ENCODE peak calls at places on chromosome 18, in ten cellular contexts. One of them, this sample, is unnamed.

GRCh38 chr18:79404567-79404910 is 8.8 kb downstream of the NFATC1 start:
- DNase-seq in WERI-Rb-1: no peak
- DNase-seq in left ventricle myocardium inferior: peak
- DNase-seq in B cell: no peak
- DNase-seq in upper lobe of left lung: peak
- DNase-seq in RWPE1: no peak
- DNase-seq in body of pancreas: no peak
- DNase-seq in stomach: no peak
- DNase-seq in PC-3: peak
- DNase-seq in OCI-LY7: no peak
- DNase-seq in this sample: no peak

GRCh38 chr18:53115876-53116585 is 776.0 kb downstream of the DCC start:
- DNase-seq in WERI-Rb-1: no peak
- DNase-seq in left ventricle myocardium inferior: no peak
- DNase-seq in B cell: no peak
- DNase-seq in upper lobe of left lung: no peak
- DNase-seq in RWPE1: no peak
- DNase-seq in body of pancreas: no peak
- DNase-seq in stomach: no peak
- DNase-seq in PC-3: no peak
- DNase-seq in OCI-LY7: no peak
- DNase-seq in this sample: no peak

GRCh38 chr18:53193870-53194269 is 853.9 kb downstream of the DCC start:
- DNase-seq in WERI-Rb-1: no peak
- DNase-seq in left ventricle myocardium inferior: no peak
- DNase-seq in B cell: no peak
- DNase-seq in upper lobe of left lung: no peak
- DNase-seq in RWPE1: no peak
- DNase-seq in body of pancreas: no peak
- DNase-seq in stomach: no peak
- DNase-seq in PC-3: no peak
- DNase-seq in OCI-LY7: no peak
- DNase-seq in this sample: no peak

GRCh38 chr18:36207326-36207725 is 20.0 kb downstream of the MOCOS start:
- DNase-seq in WERI-Rb-1: no peak
- DNase-seq in left ventricle myocardium inferior: no peak
- DNase-seq in B cell: no peak
- DNase-seq in upper lobe of left lung: no peak
- DNase-seq in RWPE1: no peak
- DNase-seq in body of pancreas: no peak
- DNase-seq in stomach: no peak
- DNase-seq in PC-3: no peak
- DNase-seq in OCI-LY7: no peak
- DNase-seq in this sample: no peak

GRCh38 chr18:48139427-48140347 is 209.2 kb upstream of the SMAD2 start:
- DNase-seq in WERI-Rb-1: no peak
- DNase-seq in left ventricle myocardium inferior: peak
- DNase-seq in B cell: no peak
- DNase-seq in upper lobe of left lung: peak
- DNase-seq in RWPE1: no peak
- DNase-seq in body of pancreas: peak
- DNase-seq in stomach: peak
- DNase-seq in PC-3: peak
- DNase-seq in OCI-LY7: no peak
- DNase-seq in this sample: no peak

GRCh38 chr18:55876254-55876653 is 288.3 kb upstream of the TCF4 start:
- DNase-seq in WERI-Rb-1: no peak
- DNase-seq in left ventricle myocardium inferior: no peak
- DNase-seq in B cell: no peak
- DNase-seq in upper lobe of left lung: no peak
- DNase-seq in RWPE1: no peak
- DNase-seq in body of pancreas: no peak
- DNase-seq in stomach: no peak
- DNase-seq in PC-3: no peak
- DNase-seq in OCI-LY7: no peak
- DNase-seq in this sample: no peak

GRCh38 chr18:48656582-48656981 is 117.8 kb downstream of the CTIF start:
- DNase-seq in WERI-Rb-1: no peak
- DNase-seq in left ventricle myocardium inferior: no peak
- DNase-seq in B cell: no peak
- DNase-seq in upper lobe of left lung: no peak
- DNase-seq in RWPE1: no peak
- DNase-seq in body of pancreas: no peak
- DNase-seq in stomach: no peak
- DNase-seq in PC-3: no peak
- DNase-seq in OCI-LY7: no peak
- DNase-seq in this sample: no peak

GRCh38 chr18:58977801-58978200 is 113.1 kb downstream of the ZNF532 start:
- DNase-seq in WERI-Rb-1: no peak
- DNase-seq in left ventricle myocardium inferior: no peak
- DNase-seq in B cell: no peak
- DNase-seq in upper lobe of left lung: no peak
- DNase-seq in RWPE1: no peak
- DNase-seq in body of pancreas: no peak
- DNase-seq in stomach: no peak
- DNase-seq in PC-3: no peak
- DNase-seq in OCI-LY7: no peak
- DNase-seq in this sample: no peak

GRCh38 chr18:42649636-42650035 is 465.8 kb downstream of the RIT2 start:
- DNase-seq in WERI-Rb-1: no peak
- DNase-seq in left ventricle myocardium inferior: no peak
- DNase-seq in B cell: no peak
- DNase-seq in upper lobe of left lung: no peak
- DNase-seq in RWPE1: no peak
- DNase-seq in body of pancreas: no peak
- DNase-seq in stomach: no peak
- DNase-seq in PC-3: no peak
- DNase-seq in OCI-LY7: no peak
- DNase-seq in this sample: no peak

GRCh38 chr18:50866765-50867164 is 12.2 kb upstream of the ME2 start:
- DNase-seq in WERI-Rb-1: no peak
- DNase-seq in left ventricle myocardium inferior: no peak
- DNase-seq in B cell: no peak
- DNase-seq in upper lobe of left lung: no peak
- DNase-seq in RWPE1: no peak
- DNase-seq in body of pancreas: no peak
- DNase-seq in stomach: no peak
- DNase-seq in PC-3: peak
- DNase-seq in OCI-LY7: peak
- DNase-seq in this sample: no peak

GRCh38 chr18:78751664-78752063 is 228.0 kb upstream of the SALL3 start:
- DNase-seq in WERI-Rb-1: no peak
- DNase-seq in left ventricle myocardium inferior: no peak
- DNase-seq in B cell: no peak
- DNase-seq in upper lobe of left lung: no peak
- DNase-seq in RWPE1: no peak
- DNase-seq in body of pancreas: no peak
- DNase-seq in stomach: no peak
- DNase-seq in PC-3: no peak
- DNase-seq in OCI-LY7: no peak
- DNase-seq in this sample: peak

GRCh38 chr18:78629426-78629825 is 350.2 kb upstream of the SALL3 start:
- DNase-seq in WERI-Rb-1: peak
- DNase-seq in left ventricle myocardium inferior: no peak
- DNase-seq in B cell: no peak
- DNase-seq in upper lobe of left lung: no peak
- DNase-seq in RWPE1: no peak
- DNase-seq in body of pancreas: no peak
- DNase-seq in stomach: peak
- DNase-seq in PC-3: no peak
- DNase-seq in OCI-LY7: no peak
- DNase-seq in this sample: no peak

GRCh38 chr18:3966985-3967856 is 487.9 kb downstream of the DLGAP1 start:
- DNase-seq in WERI-Rb-1: no peak
- DNase-seq in left ventricle myocardium inferior: peak
- DNase-seq in B cell: no peak
- DNase-seq in upper lobe of left lung: no peak
- DNase-seq in RWPE1: no peak
- DNase-seq in body of pancreas: peak
- DNase-seq in stomach: no peak
- DNase-seq in PC-3: peak
- DNase-seq in OCI-LY7: no peak
- DNase-seq in this sample: no peak

GRCh38 chr18:3972291-3972985 is 482.7 kb downstream of the DLGAP1 start:
- DNase-seq in WERI-Rb-1: no peak
- DNase-seq in left ventricle myocardium inferior: no peak
- DNase-seq in B cell: no peak
- DNase-seq in upper lobe of left lung: no peak
- DNase-seq in RWPE1: no peak
- DNase-seq in body of pancreas: no peak
- DNase-seq in stomach: no peak
- DNase-seq in PC-3: no peak
- DNase-seq in OCI-LY7: no peak
- DNase-seq in this sample: no peak

GRCh38 chr18:3973191-3973590 is 481.9 kb downstream of the DLGAP1 start:
- DNase-seq in WERI-Rb-1: no peak
- DNase-seq in left ventricle myocardium inferior: no peak
- DNase-seq in B cell: no peak
- DNase-seq in upper lobe of left lung: no peak
- DNase-seq in RWPE1: no peak
- DNase-seq in body of pancreas: no peak
- DNase-seq in stomach: no peak
- DNase-seq in PC-3: no peak
- DNase-seq in OCI-LY7: no peak
- DNase-seq in this sample: no peak

GRCh38 chr18:3966246-3966984 is 488.7 kb downstream of the DLGAP1 start:
- DNase-seq in WERI-Rb-1: no peak
- DNase-seq in left ventricle myocardium inferior: no peak
- DNase-seq in B cell: no peak
- DNase-seq in upper lobe of left lung: no peak
- DNase-seq in RWPE1: no peak
- DNase-seq in body of pancreas: no peak
- DNase-seq in stomach: no peak
- DNase-seq in PC-3: no peak
- DNase-seq in OCI-LY7: no peak
- DNase-seq in this sample: no peak

DNA sequence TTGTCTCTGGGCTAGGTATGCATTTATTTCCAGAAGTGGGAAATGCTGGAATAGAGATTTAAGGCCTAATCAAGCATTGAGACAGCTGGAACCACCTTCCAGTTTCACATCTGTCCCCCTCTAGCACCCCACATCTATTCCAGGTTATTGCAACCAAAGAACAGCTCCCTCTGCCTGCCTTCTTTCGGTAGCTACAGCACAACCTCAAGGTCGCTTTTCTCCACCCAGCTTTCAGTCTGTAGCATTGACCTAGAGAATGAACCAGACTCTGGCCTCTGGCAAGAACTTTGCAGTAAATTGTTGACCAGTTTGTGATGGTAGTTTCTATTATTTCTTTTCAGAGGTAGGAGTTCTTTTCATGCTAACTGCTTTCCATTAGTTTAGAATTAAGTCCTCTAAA is 484.2 kb downstream of the DLGAP1 start:
- DNase-seq in WERI-Rb-1: no peak
- DNase-seq in left ventricle myocardium inferior: no peak
- DNase-seq in B cell: no peak
- DNase-seq in upper lobe of left lung: no peak
- DNase-seq in RWPE1: no peak
- DNase-seq in body of pancreas: no peak
- DNase-seq in stomach: no peak
- DNase-seq in PC-3: no peak
- DNase-seq in OCI-LY7: peak
- DNase-seq in this sample: no peak
- TF ChIP-seq CTCF in WERI-Rb-1: peak
- TF ChIP-seq CTCF in left ventricle myocardium inferior: peak
- TF ChIP-seq CTCF in B cell: no peak
- TF ChIP-seq CTCF in upper lobe of left lung: no peak
- TF ChIP-seq CTCF in RWPE1: no peak
- TF ChIP-seq CTCF in body of pancreas: no peak
- TF ChIP-seq CTCF in stomach: no peak
- TF ChIP-seq CTCF in PC-3: no peak
- TF ChIP-seq CTCF in OCI-LY7: peak
- TF ChIP-seq CTCF in this sample: no peak

DNA sequence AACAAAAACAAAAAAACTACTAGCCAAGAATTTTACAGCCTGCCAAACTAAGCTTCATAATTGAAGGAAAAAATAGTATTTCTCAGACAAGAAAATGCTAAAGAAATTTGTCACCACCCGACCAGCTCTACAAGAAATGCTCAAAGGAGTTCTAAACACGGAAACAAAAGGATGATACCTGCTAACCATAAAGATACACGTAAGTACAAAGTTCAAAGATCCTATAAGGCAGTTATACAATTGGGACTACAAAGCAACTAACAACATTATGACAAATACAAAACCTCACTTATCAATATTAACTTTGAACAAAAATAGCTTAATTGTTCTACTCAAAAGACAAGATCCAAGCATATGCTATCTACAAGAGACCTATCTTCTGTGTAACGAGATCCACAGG is 64.6 kb downstream of the TRAPPC8 start:
- DNase-seq in WERI-Rb-1: no peak
- DNase-seq in left ventricle myocardium inferior: no peak
- DNase-seq in B cell: no peak
- DNase-seq in upper lobe of left lung: no peak
- DNase-seq in RWPE1: no peak
- DNase-seq in body of pancreas: no peak
- DNase-seq in stomach: no peak
- DNase-seq in PC-3: no peak
- DNase-seq in OCI-LY7: no peak
- DNase-seq in this sample: no peak
- TF ChIP-seq CTCF in WERI-Rb-1: no peak
- TF ChIP-seq CTCF in left ventricle myocardium inferior: no peak
- TF ChIP-seq CTCF in B cell: no peak
- TF ChIP-seq CTCF in upper lobe of left lung: no peak
- TF ChIP-seq CTCF in RWPE1: no peak
- TF ChIP-seq CTCF in body of pancreas: no peak
- TF ChIP-seq CTCF in stomach: no peak
- TF ChIP-seq CTCF in PC-3: no peak
- TF ChIP-seq CTCF in OCI-LY7: no peak
- TF ChIP-seq CTCF in this sample: no peak

DNA sequence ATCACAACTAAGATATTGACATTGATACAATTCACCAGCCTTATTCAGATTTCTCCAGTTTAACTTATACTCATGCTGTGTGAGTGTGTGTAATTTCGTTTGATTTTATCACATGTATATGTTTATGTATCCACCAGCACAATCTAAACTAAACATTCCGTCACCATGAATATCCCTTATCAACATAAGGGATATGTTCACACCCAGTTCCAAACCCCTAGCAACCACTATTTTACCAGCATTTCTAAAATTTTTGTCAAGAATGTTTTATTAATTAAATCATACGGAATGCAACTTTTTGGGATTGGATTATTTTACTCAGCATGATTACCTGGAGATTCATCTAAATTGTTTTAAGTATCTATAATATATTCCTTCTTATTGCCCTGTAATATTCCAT is 450.2 kb downstream of the FBXO15 start:
- DNase-seq in WERI-Rb-1: no peak
- DNase-seq in left ventricle myocardium inferior: no peak
- DNase-seq in B cell: no peak
- DNase-seq in upper lobe of left lung: no peak
- DNase-seq in RWPE1: no peak
- DNase-seq in body of pancreas: no peak
- DNase-seq in stomach: no peak
- DNase-seq in PC-3: no peak
- DNase-seq in OCI-LY7: no peak
- DNase-seq in this sample: no peak
- TF ChIP-seq CTCF in WERI-Rb-1: no peak
- TF ChIP-seq CTCF in left ventricle myocardium inferior: no peak
- TF ChIP-seq CTCF in B cell: no peak
- TF ChIP-seq CTCF in upper lobe of left lung: no peak
- TF ChIP-seq CTCF in RWPE1: no peak
- TF ChIP-seq CTCF in body of pancreas: no peak
- TF ChIP-seq CTCF in stomach: no peak
- TF ChIP-seq CTCF in PC-3: no peak
- TF ChIP-seq CTCF in OCI-LY7: no peak
- TF ChIP-seq CTCF in this sample: no peak

GRCh38 chr18:22378672-22379282 is 38.9 kb downstream of the CTAGE1 start:
- DNase-seq in WERI-Rb-1: peak
- DNase-seq in left ventricle myocardium inferior: no peak
- DNase-seq in B cell: no peak
- DNase-seq in upper lobe of left lung: no peak
- DNase-seq in RWPE1: peak
- DNase-seq in body of pancreas: peak
- DNase-seq in stomach: peak
- DNase-seq in PC-3: peak
- DNase-seq in OCI-LY7: peak
- DNase-seq in this sample: no peak
- TF ChIP-seq CTCF in WERI-Rb-1: peak
- TF ChIP-seq CTCF in left ventricle myocardium inferior: peak
- TF ChIP-seq CTCF in B cell: no peak
- TF ChIP-seq CTCF in upper lobe of left lung: peak
- TF ChIP-seq CTCF in RWPE1: no peak
- TF ChIP-seq CTCF in body of pancreas: no peak
- TF ChIP-seq CTCF in stomach: no peak
- TF ChIP-seq CTCF in PC-3: peak
- TF ChIP-seq CTCF in OCI-LY7: peak
- TF ChIP-seq CTCF in this sample: peak

This sample was measured in type B pancreatic cell.